ENCODE peak calls at places on chromosome 16, in seven cellular contexts. H is A549, Y is ascending aorta, B is IMR-90, A is fibroblast of the aortic adventitia, W is PC-3, O is omental fat pad. K is an unnamed sample.

GRCh38 chr16:56812884-56813283 is 52.1 kb upstream of the SLC12A3 start:
- DNase-seq in H (peak; percentile 46), Y (no peak), W (peak; percentile 68), B (peak; percentile 67), A (peak; percentile 55), O (no peak), K (no peak)

GRCh38 chr16:49619811-49620157 is 236.1 kb downstream of the ZNF423 start:
- DNase-seq in Y (no peak), O (no peak), A (no peak), W (no peak), B (no peak), H (no peak), K (peak; percentile 37)

GRCh38 chr16:85162478-85163277 is 50.4 kb upstream of the CIBAR2 start:
- DNase-seq in H (no peak), B (peak; percentile 91), Y (no peak), W (no peak), O (no peak), A (peak; percentile 84), K (no peak)

GRCh38 chr16:48318630-48319029 is 66.6 kb downstream of the SIAH1 start:
- DNase-seq in W (no peak), H (no peak), O (no peak), Y (no peak), A (peak; percentile 79), B (peak; percentile 54), K (no peak)

GRCh38 chr16:19528666-19529065 is 4.9 kb downstream of the CCP110 start:
- DNase-seq in Y (no peak), W (no peak), H (no peak), A (no peak), B (no peak), O (no peak), K (no peak)

GRCh38 chr16:56477096-56477878 is 25.9 kb downstream of the OGFOD1 start:
- DNase-seq in A (peak; percentile 84), O (no peak), B (peak; percentile 93), W (peak; percentile 66), H (peak; percentile 43), Y (no peak), K (no peak)

GRCh38 chr16:50722410-50722737 is 19.5 kb upstream of the CYLD start:
- DNase-seq in B (no peak), H (no peak), A (no peak), O (no peak), W (no peak), Y (no peak), K (no peak)

GRCh38 chr16:57686577-57686976 is 8.0 kb upstream of the DRC7 start:
- DNase-seq in Y (no peak), O (no peak), A (no peak), W (no peak), B (no peak), H (peak; percentile 70), K (no peak)

GRCh38 chr16:71882505-71883192 is 1.3 kb downstream of the ZNF821 start:
- DNase-seq in O (peak; percentile 51), B (peak; percentile 75), H (peak; percentile 83), A (peak; percentile 82), W (peak; percentile 81), Y (no peak), K (no peak)

GRCh38 chr16:12184419-12184831 is 207.9 kb downstream of the SNX29 start:
- DNase-seq in Y (no peak), B (no peak), W (no peak), A (no peak), O (no peak), H (no peak), K (no peak)

GRCh38 chr16:13866073-13866472 is 53.9 kb upstream of the ERCC4 start:
- DNase-seq in O (peak; percentile 56), Y (no peak), W (peak; percentile 76), H (peak; percentile 84), B (peak; percentile 73), A (peak; percentile 92), K (no peak)

GRCh38 chr16:67548265-67549126 is 13.8 kb upstream of the CTCF start:
- DNase-seq in O (no peak), Y (no peak), W (no peak), H (no peak), A (no peak), B (no peak), K (no peak)

GRCh38 chr16:50884066-50884860 is 142.4 kb downstream of the CYLD start:
- DNase-seq in A (no peak), O (no peak), H (peak; percentile 14), W (peak; percentile 48), B (no peak), Y (no peak), K (no peak)

GRCh38 chr16:17359778-17360177 is 111.0 kb downstream of the XYLT1 start:
- DNase-seq in H (no peak), B (peak; percentile 70), O (no peak), W (no peak), A (peak; percentile 48), Y (no peak), K (no peak)

GRCh38 chr16:17364319-17365210 is 106.2 kb downstream of the XYLT1 start:
- DNase-seq in Y (no peak), W (no peak), B (peak; percentile 94), O (no peak), H (no peak), A (peak; percentile 99), K (no peak)

GRCh38 chr16:17362946-17363345 is 107.8 kb downstream of the XYLT1 start:
- DNase-seq in A (no peak), O (no peak), H (no peak), W (no peak), B (peak; percentile 37), Y (no peak), K (no peak)

GRCh38 chr16:17360810-17361209 is 110.0 kb downstream of the XYLT1 start:
- DNase-seq in W (no peak), A (no peak), H (no peak), O (no peak), B (no peak), Y (no peak), K (no peak)

DNA sequence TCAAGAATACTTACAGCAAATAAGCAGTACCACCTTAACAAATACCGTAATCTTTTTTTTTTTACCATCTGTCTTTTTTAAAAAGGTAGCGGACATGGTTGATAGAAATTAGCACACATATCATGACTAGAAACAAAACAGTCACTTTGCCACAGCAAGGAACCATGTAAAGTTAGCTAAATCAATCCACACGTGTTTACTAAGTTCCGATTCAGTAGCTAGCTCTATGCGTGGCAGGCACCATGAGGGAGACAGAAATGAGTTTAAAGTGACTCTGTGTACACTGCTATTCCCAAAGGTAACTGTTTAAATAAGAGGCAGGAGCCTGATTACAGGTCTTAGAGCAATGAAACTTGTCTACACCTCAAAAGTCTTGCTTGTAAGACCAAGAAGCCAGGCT is 108.6 kb downstream of the XYLT1 start:
- DNase-seq in B (no peak), H (no peak), W (no peak), A (no peak), O (no peak), Y (no peak), K (no peak)
- TF ChIP-seq CTCF in B (no peak), H (no peak), W (no peak), A (no peak), O (no peak), Y (no peak), K (no peak)

DNA sequence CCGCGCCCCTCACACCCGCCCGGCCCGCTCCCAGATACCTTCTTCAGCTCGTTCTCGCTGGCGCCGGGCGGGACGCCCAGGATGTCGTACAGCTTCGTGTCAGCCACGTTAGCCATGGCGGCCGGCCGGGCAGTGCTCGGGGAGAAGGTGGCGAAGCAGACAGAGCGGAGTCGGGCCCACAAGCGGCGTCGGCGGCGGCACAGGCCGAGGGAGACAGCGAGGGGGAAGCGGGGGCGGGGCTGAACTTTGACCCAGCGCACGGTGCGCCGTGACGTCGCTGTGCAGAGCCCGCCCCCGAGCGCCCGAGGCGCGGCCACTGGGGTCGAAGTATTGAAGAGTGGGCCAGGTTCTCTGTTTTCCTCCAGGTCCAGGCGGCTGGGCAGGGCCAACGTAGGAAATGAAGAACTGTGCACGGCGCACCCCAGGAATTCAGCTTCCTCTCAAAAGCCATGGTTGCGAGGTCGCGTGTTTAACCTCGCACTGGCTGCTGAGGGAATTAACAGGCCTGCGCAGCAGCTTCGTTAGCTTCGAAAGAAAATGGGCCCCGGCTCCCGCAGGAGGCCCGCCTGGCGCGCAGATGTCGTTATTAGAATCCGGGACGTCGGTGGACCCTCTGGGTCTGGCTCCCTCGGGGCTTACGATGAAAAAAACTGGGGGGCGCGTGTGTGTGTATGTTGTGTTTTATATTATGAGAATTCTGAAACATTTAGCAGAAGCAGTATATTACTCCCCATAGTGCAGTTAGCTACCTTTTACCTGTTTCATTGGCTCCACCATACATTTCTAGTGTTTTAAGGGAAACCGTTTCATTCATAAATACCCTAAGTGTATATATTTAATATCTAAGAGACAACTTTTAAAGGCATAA is at the start of gene DNAJA2:
- DNase-seq in B (peak; percentile 84), A (peak; percentile 84), H (peak; percentile 89), O (peak; percentile 80), W (peak; percentile 74), Y (peak; percentile 47), K (peak; percentile 94)
- TF ChIP-seq CTCF in B (peak; percentile 2), A (no peak), H (peak; percentile 2), O (no peak), W (no peak), Y (no peak), K (no peak)

DNA sequence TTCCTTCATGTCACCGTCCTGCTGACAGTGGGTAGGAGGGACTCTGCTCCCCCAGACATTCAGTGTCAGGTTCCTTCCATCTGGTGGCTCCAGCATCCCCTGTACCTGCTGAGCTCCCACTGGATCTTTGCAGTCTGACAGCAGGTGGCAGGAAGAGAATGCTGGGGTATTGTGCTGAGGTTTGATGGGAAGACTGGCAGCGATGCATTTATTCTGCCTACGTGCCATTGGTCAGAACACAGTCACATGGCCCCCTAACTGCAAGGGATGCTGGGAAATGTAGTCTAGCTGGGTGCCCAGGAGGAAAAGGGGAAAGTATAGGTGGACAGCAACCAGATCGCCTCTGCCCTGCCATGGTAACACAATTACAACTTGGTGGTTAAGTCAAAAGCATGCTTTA is 44.4 kb downstream of the IRX3 start:
- DNase-seq in H (peak; percentile 56), Y (no peak), O (no peak), B (no peak), A (no peak), W (peak; percentile 2), K (no peak)
- TF ChIP-seq CTCF in H (no peak), Y (no peak), O (no peak), B (no peak), A (no peak), W (no peak), K (no peak)

GRCh38 chr16:73840710-73841109 is 455.9 kb upstream of the PSMD7 start:
- DNase-seq in H (no peak), O (no peak), A (no peak), Y (no peak), B (no peak), W (no peak), K (no peak)

GRCh38 chr16:73848993-73849392 is 447.6 kb upstream of the PSMD7 start:
- DNase-seq in W (no peak), B (no peak), H (peak; percentile 4), A (no peak), Y (no peak), O (no peak), K (no peak)

GRCh38 chr16:73847090-73847489 is 449.5 kb upstream of the PSMD7 start:
- DNase-seq in O (no peak), A (no peak), W (no peak), Y (no peak), B (no peak), H (no peak), K (no peak)

DNA sequence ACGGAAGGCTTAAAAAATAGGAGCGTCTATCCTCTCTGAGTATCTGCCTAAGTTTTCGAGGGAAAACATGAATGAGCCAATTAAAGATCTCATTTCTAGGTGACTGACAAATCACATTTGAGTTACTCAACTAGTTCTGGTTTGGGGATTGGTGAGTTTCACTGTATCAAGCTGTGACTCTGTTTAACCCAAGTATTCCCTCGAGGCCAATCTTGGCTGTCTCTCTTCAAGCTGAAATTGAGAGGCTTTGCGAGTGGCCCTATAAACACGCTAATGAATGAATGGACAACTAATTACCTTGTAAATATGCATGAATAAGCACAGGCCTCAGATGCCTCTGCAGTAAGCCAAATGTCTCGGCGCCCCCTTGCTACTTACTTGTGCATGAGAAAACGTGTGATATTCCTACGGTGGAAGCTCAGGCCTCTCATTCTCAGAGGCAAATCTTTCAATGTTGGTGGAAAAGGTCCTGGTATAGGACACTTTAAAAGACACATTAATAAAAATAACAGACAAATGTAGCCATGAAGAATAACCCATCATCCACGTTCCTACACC is 450.2 kb upstream of the PSMD7 start:
- DNase-seq in Y (no peak), B (no peak), O (no peak), W (no peak), A (no peak), H (no peak), K (no peak)
- TF ChIP-seq CTCF in Y (peak; percentile 4), B (no peak), O (no peak), W (no peak), A (no peak), H (no peak), K (peak; percentile 17)

K was measured in type B pancreatic cell.